ENCODE peak calls at places on chromosomes 4 and X, in ten cellular contexts. One of them, this sample, is unnamed.

GRCh38 chr4:100933628-100934027 is 413.7 kb downstream of the PPP3CA start:
- DNase-seq in ovary: no peak
- DNase-seq in esophagus muscularis mucosa: no peak
- DNase-seq in H1: no peak
- DNase-seq in upper lobe of left lung: no peak
- DNase-seq in K562: no peak
- DNase-seq in sigmoid colon: no peak
- DNase-seq in SK-N-SH: no peak
- DNase-seq in tibial nerve: no peak
- DNase-seq in suprapubic skin: no peak
- DNase-seq in this sample: no peak

GRCh38 chr4:149690726-149691125 is 124.9 kb downstream of the IQCM start:
- DNase-seq in ovary: no peak
- DNase-seq in esophagus muscularis mucosa: no peak
- DNase-seq in H1: no peak
- DNase-seq in upper lobe of left lung: no peak
- DNase-seq in K562: no peak
- DNase-seq in sigmoid colon: no peak
- DNase-seq in SK-N-SH: no peak
- DNase-seq in tibial nerve: no peak
- DNase-seq in suprapubic skin: no peak
- DNase-seq in this sample: no peak

GRCh38 chr4:38099908-38100407 is 139.8 kb downstream of the PTTG2 start:
- DNase-seq in ovary: no peak
- DNase-seq in esophagus muscularis mucosa: no peak
- DNase-seq in H1: no peak
- DNase-seq in upper lobe of left lung: no peak
- DNase-seq in K562: no peak
- DNase-seq in sigmoid colon: no peak
- DNase-seq in SK-N-SH: no peak
- DNase-seq in tibial nerve: no peak
- DNase-seq in suprapubic skin: no peak
- DNase-seq in this sample: no peak

GRCh38 chr4:88981571-88981970 is 75.4 kb downstream of the FAM13A start:
- DNase-seq in ovary: no peak
- DNase-seq in esophagus muscularis mucosa: no peak
- DNase-seq in H1: no peak
- DNase-seq in upper lobe of left lung: no peak
- DNase-seq in K562: no peak
- DNase-seq in sigmoid colon: no peak
- DNase-seq in SK-N-SH: no peak
- DNase-seq in tibial nerve: no peak
- DNase-seq in suprapubic skin: no peak
- DNase-seq in this sample: no peak

GRCh38 chr4:25060179-25060578 is 29.4 kb upstream of the LGI2 start:
- DNase-seq in ovary: no peak
- DNase-seq in esophagus muscularis mucosa: no peak
- DNase-seq in H1: no peak
- DNase-seq in upper lobe of left lung: no peak
- DNase-seq in K562: no peak
- DNase-seq in sigmoid colon: no peak
- DNase-seq in SK-N-SH: no peak
- DNase-seq in tibial nerve: no peak
- DNase-seq in suprapubic skin: no peak
- DNase-seq in this sample: no peak

GRCh38 chr4:21848001-21848400 is 100.6 kb downstream of the KCNIP4 start:
- DNase-seq in ovary: no peak
- DNase-seq in esophagus muscularis mucosa: no peak
- DNase-seq in H1: no peak
- DNase-seq in upper lobe of left lung: no peak
- DNase-seq in K562: no peak
- DNase-seq in sigmoid colon: no peak
- DNase-seq in SK-N-SH: no peak
- DNase-seq in tibial nerve: no peak
- DNase-seq in suprapubic skin: no peak
- DNase-seq in this sample: no peak

GRCh38 chr4:91488946-91489345 is 814.8 kb upstream of the GRID2 start:
- DNase-seq in ovary: no peak
- DNase-seq in esophagus muscularis mucosa: no peak
- DNase-seq in H1: no peak
- DNase-seq in upper lobe of left lung: no peak
- DNase-seq in K562: no peak
- DNase-seq in sigmoid colon: no peak
- DNase-seq in SK-N-SH: no peak
- DNase-seq in tibial nerve: no peak
- DNase-seq in suprapubic skin: no peak
- DNase-seq in this sample: no peak

GRCh38 chrX:10769696-10770619 is 149.6 kb upstream of the MID1 start:
- DNase-seq in ovary: peak
- DNase-seq in esophagus muscularis mucosa: no peak
- DNase-seq in H1: no peak
- DNase-seq in upper lobe of left lung: no peak
- DNase-seq in K562: no peak
- DNase-seq in sigmoid colon: no peak
- DNase-seq in SK-N-SH: no peak
- DNase-seq in tibial nerve: no peak
- DNase-seq in suprapubic skin: no peak
- DNase-seq in this sample: no peak

GRCh38 chr4:86472377-86473019 is 112.6 kb upstream of the MAPK10 start:
- DNase-seq in ovary: no peak
- DNase-seq in esophagus muscularis mucosa: no peak
- DNase-seq in H1: no peak
- DNase-seq in upper lobe of left lung: no peak
- DNase-seq in K562: no peak
- DNase-seq in sigmoid colon: no peak
- DNase-seq in SK-N-SH: no peak
- DNase-seq in tibial nerve: no peak
- DNase-seq in suprapubic skin: no peak
- DNase-seq in this sample: no peak

GRCh38 chr4:53505947-53506346 is 85.3 kb downstream of the LNX1 start:
- DNase-seq in ovary: no peak
- DNase-seq in esophagus muscularis mucosa: no peak
- DNase-seq in H1: no peak
- DNase-seq in upper lobe of left lung: no peak
- DNase-seq in K562: peak
- DNase-seq in sigmoid colon: no peak
- DNase-seq in SK-N-SH: no peak
- DNase-seq in tibial nerve: no peak
- DNase-seq in suprapubic skin: no peak
- DNase-seq in this sample: no peak

GRCh38 chrX:40107291-40108083 is 9.7 kb upstream of the BCOR start:
- DNase-seq in ovary: peak
- DNase-seq in esophagus muscularis mucosa: no peak
- DNase-seq in H1: no peak
- DNase-seq in upper lobe of left lung: peak
- DNase-seq in K562: peak
- DNase-seq in sigmoid colon: peak
- DNase-seq in SK-N-SH: peak
- DNase-seq in tibial nerve: no peak
- DNase-seq in suprapubic skin: no peak
- DNase-seq in this sample: peak

GRCh38 chr4:177190995-177191568 is 118.6 kb upstream of the NEIL3 start:
- DNase-seq in ovary: no peak
- DNase-seq in esophagus muscularis mucosa: no peak
- DNase-seq in H1: no peak
- DNase-seq in upper lobe of left lung: no peak
- DNase-seq in K562: no peak
- DNase-seq in sigmoid colon: no peak
- DNase-seq in SK-N-SH: no peak
- DNase-seq in tibial nerve: no peak
- DNase-seq in suprapubic skin: no peak
- DNase-seq in this sample: peak

GRCh38 chr4:182014164-182014563 is 229.0 kb upstream of the TENM3 start:
- DNase-seq in ovary: no peak
- DNase-seq in esophagus muscularis mucosa: no peak
- DNase-seq in H1: no peak
- DNase-seq in upper lobe of left lung: no peak
- DNase-seq in K562: no peak
- DNase-seq in sigmoid colon: no peak
- DNase-seq in SK-N-SH: no peak
- DNase-seq in tibial nerve: no peak
- DNase-seq in suprapubic skin: no peak
- DNase-seq in this sample: no peak

GRCh38 chr4:115688961-115689360 is 575.5 kb upstream of the NDST4 start:
- DNase-seq in ovary: no peak
- DNase-seq in esophagus muscularis mucosa: no peak
- DNase-seq in H1: no peak
- DNase-seq in upper lobe of left lung: no peak
- DNase-seq in K562: no peak
- DNase-seq in sigmoid colon: no peak
- DNase-seq in SK-N-SH: no peak
- DNase-seq in tibial nerve: no peak
- DNase-seq in suprapubic skin: no peak
- DNase-seq in this sample: no peak

GRCh38 chrX:77962068-77962902 is 7.2 kb downstream of the PGAM4 start:
- DNase-seq in ovary: no peak
- DNase-seq in esophagus muscularis mucosa: no peak
- DNase-seq in H1: no peak
- DNase-seq in upper lobe of left lung: no peak
- DNase-seq in K562: no peak
- DNase-seq in sigmoid colon: no peak
- DNase-seq in SK-N-SH: no peak
- DNase-seq in tibial nerve: no peak
- DNase-seq in suprapubic skin: no peak
- DNase-seq in this sample: no peak

GRCh38 chrX:104789784-104790183 is 223.8 kb downstream of the IL1RAPL2 start:
- DNase-seq in ovary: no peak
- DNase-seq in esophagus muscularis mucosa: no peak
- DNase-seq in H1: no peak
- DNase-seq in upper lobe of left lung: no peak
- DNase-seq in K562: no peak
- DNase-seq in sigmoid colon: no peak
- DNase-seq in SK-N-SH: no peak
- DNase-seq in tibial nerve: no peak
- DNase-seq in suprapubic skin: no peak
- DNase-seq in this sample: no peak

GRCh38 chr4:1500231-1500965 is 94.2 kb upstream of the NKX1-1 start:
- DNase-seq in ovary: peak
- DNase-seq in esophagus muscularis mucosa: no peak
- DNase-seq in H1: no peak
- DNase-seq in upper lobe of left lung: no peak
- DNase-seq in K562: no peak
- DNase-seq in sigmoid colon: no peak
- DNase-seq in SK-N-SH: peak
- DNase-seq in tibial nerve: no peak
- DNase-seq in suprapubic skin: no peak
- DNase-seq in this sample: no peak

DNA sequence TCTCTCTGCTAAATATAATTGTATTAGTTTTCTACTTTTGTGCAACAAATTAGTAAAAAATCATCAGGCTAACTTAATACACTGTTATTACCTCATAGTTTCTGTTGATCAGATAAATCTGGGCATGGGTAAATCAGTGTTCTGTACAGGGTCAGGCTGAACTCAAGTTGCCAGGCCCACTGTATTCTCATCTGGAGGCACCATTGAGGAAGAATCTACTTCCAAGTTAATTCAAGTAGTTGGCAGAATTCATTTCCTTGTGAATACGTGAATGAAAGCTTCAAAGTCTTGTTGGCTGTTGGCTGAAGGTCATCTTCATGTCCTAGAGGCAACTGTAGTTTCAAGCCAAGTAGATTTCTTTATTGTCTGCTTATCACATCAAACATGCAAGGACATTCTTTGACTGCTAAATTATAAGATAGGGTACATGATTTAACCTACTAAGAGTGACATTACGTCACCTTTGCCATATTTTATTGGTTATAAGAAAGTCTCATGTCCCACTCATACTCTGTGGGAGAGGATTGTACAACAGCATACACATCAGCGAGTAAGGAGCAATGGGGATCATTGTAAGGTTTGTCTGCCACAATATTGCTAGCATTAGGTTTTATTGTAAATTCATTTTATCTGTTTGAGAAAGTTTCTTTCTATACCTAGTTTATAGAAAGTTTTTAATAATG is 1219.0 kb downstream of the ARAP2 start:
- DNase-seq in ovary: no peak
- DNase-seq in esophagus muscularis mucosa: no peak
- DNase-seq in H1: no peak
- DNase-seq in upper lobe of left lung: no peak
- DNase-seq in K562: no peak
- DNase-seq in sigmoid colon: no peak
- DNase-seq in SK-N-SH: no peak
- DNase-seq in tibial nerve: no peak
- DNase-seq in suprapubic skin: no peak
- DNase-seq in this sample: no peak
- TF ChIP-seq EP300 in ovary: no peak
- TF ChIP-seq EP300 in esophagus muscularis mucosa: no peak
- TF ChIP-seq EP300 in H1: no peak
- TF ChIP-seq EP300 in upper lobe of left lung: no peak
- TF ChIP-seq EP300 in K562: no peak
- TF ChIP-seq EP300 in sigmoid colon: no peak
- TF ChIP-seq EP300 in SK-N-SH: no peak
- TF ChIP-seq EP300 in tibial nerve: no peak
- TF ChIP-seq EP300 in suprapubic skin: no peak
- TF ChIP-seq EP300 in this sample: no peak

GRCh38 chr4:122151982-122152698 is at the start of gene BLTP1:
- DNase-seq in ovary: peak
- DNase-seq in esophagus muscularis mucosa: peak
- DNase-seq in H1: peak
- DNase-seq in upper lobe of left lung: peak
- DNase-seq in K562: peak
- DNase-seq in sigmoid colon: peak
- DNase-seq in SK-N-SH: peak
- DNase-seq in tibial nerve: peak
- DNase-seq in suprapubic skin: peak
- DNase-seq in this sample: peak
- H3K4me3 ChIP-seq in ovary: peak
- H3K4me3 ChIP-seq in esophagus muscularis mucosa: peak
- H3K4me3 ChIP-seq in H1: peak
- H3K4me3 ChIP-seq in upper lobe of left lung: peak
- H3K4me3 ChIP-seq in K562: peak
- H3K4me3 ChIP-seq in sigmoid colon: peak
- H3K4me3 ChIP-seq in SK-N-SH: peak
- H3K4me3 ChIP-seq in tibial nerve: peak
- H3K4me3 ChIP-seq in suprapubic skin: peak
- H3K4me3 ChIP-seq in this sample: peak

GRCh38 chr4:167987285-167987684 is 105.1 kb upstream of the ANXA10 start:
- DNase-seq in ovary: no peak
- DNase-seq in esophagus muscularis mucosa: no peak
- DNase-seq in H1: no peak
- DNase-seq in upper lobe of left lung: no peak
- DNase-seq in K562: no peak
- DNase-seq in sigmoid colon: no peak
- DNase-seq in SK-N-SH: no peak
- DNase-seq in tibial nerve: no peak
- DNase-seq in suprapubic skin: no peak
- DNase-seq in this sample: no peak
- TF ChIP-seq EP300 in ovary: no peak
- TF ChIP-seq EP300 in esophagus muscularis mucosa: no peak
- TF ChIP-seq EP300 in H1: no peak
- TF ChIP-seq EP300 in upper lobe of left lung: no peak
- TF ChIP-seq EP300 in K562: no peak
- TF ChIP-seq EP300 in sigmoid colon: no peak
- TF ChIP-seq EP300 in SK-N-SH: no peak
- TF ChIP-seq EP300 in tibial nerve: no peak
- TF ChIP-seq EP300 in suprapubic skin: no peak
- TF ChIP-seq EP300 in this sample: no peak

DNA sequence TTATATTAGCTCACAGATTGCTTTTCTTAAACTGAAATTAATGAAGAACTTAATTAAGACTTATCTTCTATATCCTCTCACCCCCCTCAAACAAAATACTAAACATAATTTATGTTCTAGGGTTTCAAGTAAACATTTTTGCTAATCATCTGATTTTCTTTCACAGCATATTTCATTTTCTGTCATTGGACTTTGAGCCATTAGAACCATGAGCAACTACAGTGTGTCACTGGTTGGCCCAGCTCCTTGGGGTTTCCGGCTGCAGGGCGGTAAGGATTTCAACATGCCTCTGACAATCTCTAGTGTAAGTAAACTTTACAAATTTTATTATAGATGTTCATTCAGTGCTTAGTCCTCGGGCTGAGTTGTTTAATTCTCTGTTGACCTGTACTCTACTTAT is 3.3 kb downstream of the PDLIM5 start:
- DNase-seq in ovary: peak
- DNase-seq in esophagus muscularis mucosa: no peak
- DNase-seq in H1: no peak
- DNase-seq in upper lobe of left lung: peak
- DNase-seq in K562: peak
- DNase-seq in sigmoid colon: peak
- DNase-seq in SK-N-SH: no peak
- DNase-seq in tibial nerve: no peak
- DNase-seq in suprapubic skin: peak
- DNase-seq in this sample: peak
- H3K4me3 ChIP-seq in ovary: peak
- H3K4me3 ChIP-seq in esophagus muscularis mucosa: peak
- H3K4me3 ChIP-seq in H1: no peak
- H3K4me3 ChIP-seq in upper lobe of left lung: no peak
- H3K4me3 ChIP-seq in K562: peak
- H3K4me3 ChIP-seq in sigmoid colon: peak
- H3K4me3 ChIP-seq in SK-N-SH: no peak
- H3K4me3 ChIP-seq in tibial nerve: no peak
- H3K4me3 ChIP-seq in suprapubic skin: peak
- H3K4me3 ChIP-seq in this sample: peak

This sample was measured in A549.